ENCODE peak calls at places on chromosomes 5 and 9, in four cellular contexts. Z, O, E and M are unnamed samples.

GRCh38 chr9:137205126-137206069 is at the start of the genes NDOR1 and TMEM203:
- DNase-seq in Z (peak; percentile 91), O (peak; percentile 91), E (peak; percentile 19), M (peak; percentile 86)

GRCh38 chr9:96203867-96204412 is 98.0 kb downstream of the HSD17B3 start:
- DNase-seq in Z (no peak), O (no peak), E (no peak), M (peak; percentile 91)

GRCh38 chr5:135269828-135270545 is 129.0 kb downstream of the MACROH2A1 start:
- DNase-seq in Z (no peak), O (no peak), E (no peak), M (no peak)

GRCh38 chr5:32760091-32760509 is 49.0 kb downstream of the NPR3 start:
- DNase-seq in Z (peak; percentile 41), O (no peak), E (no peak), M (no peak)

GRCh38 chr5:95852567-95852966 is 30.0 kb upstream of the GLRX start:
- DNase-seq in Z (no peak), O (no peak), E (no peak), M (peak; percentile 1)

GRCh38 chr5:116137544-116138378 is 52.9 kb downstream of the COMMD10 start:
- DNase-seq in Z (peak; percentile 15), O (no peak), E (peak; percentile 12), M (no peak)

GRCh38 chr5:149404746-149405549 is 25.9 kb upstream of the IL17B start:
- DNase-seq in Z (peak; percentile 25), O (no peak), E (no peak), M (no peak)

GRCh38 chr9:112755675-112756074 is 5.1 kb downstream of the SNX30 start:
- DNase-seq in Z (no peak), O (no peak), E (no peak), M (peak; percentile 4)

GRCh38 chr5:16903480-16904300 is 32.4 kb downstream of the MYO10 start:
- DNase-seq in Z (no peak), O (no peak), E (no peak), M (no peak)

GRCh38 chr5:134370306-134370870 is 981 bp upstream of the UBE2B start:
- DNase-seq in Z (no peak), O (no peak), E (no peak), M (no peak)

GRCh38 chr9:33318225-33318624 is 27.9 kb downstream of the NFX1 start:
- DNase-seq in Z (no peak), O (no peak), E (no peak), M (no peak)

GRCh38 chr5:1768283-1769000 is 31.2 kb downstream of the MRPL36 start:
- DNase-seq in Z (no peak), O (no peak), E (no peak), M (no peak)

GRCh38 chr5:102719886-102720285 is 35.2 kb upstream of the PAM start:
- DNase-seq in Z (no peak), O (no peak), E (no peak), M (no peak)

GRCh38 chr5:154756871-154757646 is 1.9 kb downstream of the LARP1 start:
- DNase-seq in Z (no peak), O (peak; percentile 56), E (no peak), M (peak; percentile 39)

GRCh38 chr5:95771109-95771708 is 40.1 kb downstream of the RHOBTB3 start:
- DNase-seq in Z (no peak), O (no peak), E (no peak), M (no peak)

GRCh38 chr5:173057062-173057924 is 1.1 kb downstream of the CREBRF start:
- DNase-seq in Z (peak; percentile 99), O (peak; percentile 99), E (peak; percentile 85), M (peak; percentile 99)

GRCh38 chr5:150836703-150837102 is 9.6 kb upstream of the IRGM start:
- DNase-seq in Z (no peak), O (no peak), E (no peak), M (no peak)

GRCh38 chr5:16135003-16135402 is 44.6 kb downstream of the MARCHF11 start:
- DNase-seq in Z (no peak), O (no peak), E (no peak), M (no peak)

GRCh38 chr9:114718801-114719221 is 36.8 kb upstream of the TEX48 start:
- DNase-seq in Z (no peak), O (no peak), E (no peak), M (no peak)

GRCh38 chr5:97136471-97136870 is 5.9 kb downstream of the LIX1 start:
- DNase-seq in Z (no peak), O (no peak), E (no peak), M (no peak)

GRCh38 chr5:97141031-97141430 is 1.4 kb downstream of the LIX1 start:
- DNase-seq in Z (no peak), O (no peak), E (no peak), M (no peak)

GRCh38 chr5:97142521-97143254 is at the start of gene LIX1:
- DNase-seq in Z (peak; percentile 29), O (no peak), E (no peak), M (no peak)

GRCh38 chr5:97143715-97144114 is 1.3 kb upstream of the LIX1 start:
- DNase-seq in Z (no peak), O (no peak), E (no peak), M (no peak)

GRCh38 chr5:97141539-97141938 is 872 bp downstream of the LIX1 start:
- DNase-seq in Z (no peak), O (no peak), E (no peak), M (no peak)
- H3K4me3 ChIP-seq in Z (no peak overlapping the region), O (no peak overlapping the region), E (no peak overlapping the region), M (no peak overlapping the region)

DNA sequence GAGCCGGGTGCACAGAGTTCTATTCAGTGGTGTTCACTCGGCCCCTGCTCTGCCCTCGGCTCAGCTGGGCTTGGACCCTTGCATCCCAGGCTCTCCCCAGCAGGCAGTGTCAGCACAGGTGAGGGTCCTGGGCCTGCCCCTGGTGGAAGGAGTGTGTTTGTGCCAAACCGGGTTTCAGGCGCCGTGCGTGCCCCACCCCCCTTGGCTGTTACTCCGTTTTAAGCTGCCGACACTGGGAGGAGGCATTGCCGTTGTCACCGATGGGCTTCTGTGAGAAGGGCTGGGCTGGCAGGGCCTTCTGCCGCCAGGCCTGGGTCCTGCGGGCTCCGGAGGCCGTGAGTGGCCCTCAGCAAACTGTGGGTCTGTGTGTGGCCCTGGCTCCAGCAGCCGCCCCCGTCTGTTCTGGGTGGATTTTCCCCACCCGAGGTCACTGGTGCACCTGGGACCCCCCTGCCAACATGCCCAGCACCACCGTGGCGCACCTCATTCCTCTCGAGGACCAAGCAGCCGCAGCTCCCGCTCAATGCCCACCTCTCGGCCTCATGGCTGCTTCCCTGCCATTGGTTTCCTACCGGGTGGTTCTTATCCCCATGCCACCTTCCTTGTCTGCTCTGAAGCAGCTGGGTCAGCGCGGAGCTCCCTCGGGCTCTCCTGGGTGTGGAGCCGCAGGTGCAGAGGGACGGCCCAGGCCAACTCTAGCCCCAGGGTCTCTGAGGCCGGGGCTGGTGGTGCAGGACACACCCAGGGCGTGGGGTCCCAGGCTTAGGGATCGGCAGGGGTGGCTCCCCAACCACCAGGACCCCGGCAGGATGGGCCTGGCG is 44.3 kb upstream of the EXOC3 start:
- DNase-seq in Z (no peak), O (peak; percentile 10), E (no peak), M (peak; percentile 13)
- TF ChIP-seq POLR2A in Z (no peak), O (no peak), E (no peak), M (no peak)

GRCh38 chr5:132490484-132491367 is at the start of gene IRF1:
- DNase-seq in Z (peak; percentile 97), O (peak; percentile 95), E (no peak), M (peak; percentile 95)
- TF ChIP-seq CTCF in Z (no peak), O (peak; percentile 3), E (no peak), M (no peak)

GRCh38 chr9:117413346-117414219 is 1.3 kb downstream of the ASTN2 start:
- DNase-seq in Z (no peak), O (no peak), E (no peak), M (no peak)

GRCh38 chr9:117412841-117413240 is 2.0 kb downstream of the ASTN2 start:
- DNase-seq in Z (no peak), O (no peak), E (no peak), M (no peak)

GRCh38 chr9:117414906-117415583 is at the start of gene ASTN2:
- DNase-seq in Z (no peak), O (no peak), E (no peak), M (no peak)

GRCh38 chr9:117415584-117415937 is 704 bp upstream of the ASTN2 start:
- DNase-seq in Z (no peak), O (no peak), E (no peak), M (no peak)

DNA sequence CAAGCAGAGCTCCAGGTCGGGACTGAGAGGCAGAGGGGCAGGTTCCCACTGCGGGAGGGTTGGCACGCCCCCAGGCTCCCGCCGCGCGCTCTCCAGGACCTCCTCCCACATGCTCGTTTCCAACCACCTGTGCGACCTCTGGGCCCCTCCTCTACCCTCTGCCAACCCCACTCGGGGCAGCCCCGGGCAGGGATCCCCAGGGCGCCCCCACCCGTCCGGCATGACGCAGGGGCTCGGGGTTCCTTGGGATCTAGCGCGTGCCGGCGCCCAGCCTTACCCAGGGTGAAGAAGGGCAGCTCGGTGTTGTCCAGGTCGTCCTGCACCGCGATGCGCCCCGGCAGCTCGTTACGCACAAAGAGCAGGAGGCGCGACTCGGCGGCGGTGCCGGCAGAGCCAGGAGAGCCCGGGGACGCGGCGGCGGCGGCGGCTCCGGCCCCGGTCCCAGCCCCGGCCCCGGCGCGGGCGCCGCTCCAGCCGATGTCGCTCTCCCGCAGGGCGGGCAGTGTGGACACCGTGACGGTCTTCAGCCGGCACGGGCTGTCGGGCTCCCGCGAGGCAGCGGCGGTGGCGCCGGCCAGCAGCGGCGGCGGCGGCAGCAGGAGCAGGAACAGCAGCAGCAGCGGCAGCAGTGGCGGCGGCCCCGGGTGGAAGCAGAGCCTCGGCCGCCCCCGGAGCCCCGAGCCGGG is 494 bp downstream of the ASTN2 start:
- DNase-seq in Z (no peak), O (no peak), E (no peak), M (peak; percentile 80)
- H3K4me3 ChIP-seq in Z (peak overlapping the region; percentile 47), O (no peak overlapping the region), E (no peak overlapping the region), M (peak overlapping the region; percentile 9)